ENCODE peak calls at places on chromosomes 5 and 9, in nine cellular contexts. U, G, Q, A, V, C, K, M and Y are unnamed samples.

GRCh38 chr9:125785187-125785840 is 38.1 kb downstream of the PBX3 start:
- DNase-seq in V (no peak), A (no peak), K (peak; percentile 21), G (no peak), C (no peak), M (no peak), U (no peak), Q (peak; percentile 24), Y (no peak)

GRCh38 chr5:141696431-141696830 is 14.4 kb upstream of the ARAP3 start:
- DNase-seq in A (no peak), C (no peak), V (no peak), M (no peak), Q (no peak), K (no peak), G (no peak), U (no peak), Y (no peak)

GRCh38 chr9:80496901-80497565 is 925.3 kb downstream of the TLE4 start:
- DNase-seq in V (no peak), C (no peak), A (no peak), Q (no peak), M (no peak), U (no peak), G (no peak), K (no peak), Y (no peak)

GRCh38 chr5:53100606-53101005 is 9.0 kb downstream of the MOCS2 start:
- DNase-seq in U (no peak), G (no peak), K (no peak), Q (no peak), C (no peak), V (no peak), M (no peak), A (no peak), Y (no peak)

GRCh38 chr9:79952401-79952800 is 380.6 kb downstream of the TLE4 start:
- DNase-seq in U (no peak), M (no peak), V (no peak), A (no peak), K (no peak), Q (no peak), C (peak; percentile 48), G (no peak), Y (no peak)

GRCh38 chr5:179297026-179297425 is 48.2 kb downstream of the ADAMTS2 start:
- DNase-seq in G (no peak), K (no peak), U (no peak), V (no peak), M (no peak), C (no peak), Q (no peak), A (no peak), Y (no peak)

GRCh38 chr5:96984506-96985192 is 48.8 kb downstream of the LNPEP start:
- DNase-seq in C (no peak), U (no peak), M (no peak), K (no peak), A (no peak), Q (no peak), V (no peak), G (peak; percentile 26), Y (no peak)

GRCh38 chr9:99593621-99594020 is 228.1 kb upstream of the NR4A3 start:
- DNase-seq in Q (no peak), C (no peak), K (no peak), M (no peak), V (no peak), U (no peak), G (no peak), A (no peak), Y (no peak)

GRCh38 chr5:132105688-132106087 is 32.1 kb downstream of the CSF2 start:
- DNase-seq in V (no peak), U (no peak), A (no peak), Q (no peak), M (no peak), C (no peak), G (no peak), K (no peak), Y (no peak)

GRCh38 chr9:27059406-27059805 is 49.6 kb upstream of the TEK start:
- DNase-seq in C (no peak), V (no peak), U (no peak), M (no peak), Q (no peak), A (no peak), G (no peak), K (no peak), Y (no peak)